ENCODE peak calls at places on chromosomes 6 and 20, in seven cellular contexts. One of them, this sample, is unnamed.

GRCh38 chr20:64064145-64064698 is 1.2 kb downstream of the TCEA2 start:
- DNase-seq in cardiac muscle cell: no peak
- DNase-seq in heart left ventricle: no peak
- DNase-seq in RWPE2: no peak
- DNase-seq in Peyer's patch: no peak
- DNase-seq in mammary epithelial cell: peak; percentile 54
- DNase-seq in tibial artery: peak; percentile 80
- DNase-seq in this sample: no peak

GRCh38 chr20:38161412-38161774 is 3.7 kb downstream of the TGM2 start:
- DNase-seq in cardiac muscle cell: no peak
- DNase-seq in heart left ventricle: no peak
- DNase-seq in RWPE2: peak; percentile 72
- DNase-seq in Peyer's patch: no peak
- DNase-seq in mammary epithelial cell: no peak
- DNase-seq in tibial artery: peak; percentile 64
- DNase-seq in this sample: no peak

GRCh38 chr20:54091120-54091480 is 20.7 kb upstream of the BCAS1 start:
- DNase-seq in cardiac muscle cell: no peak
- DNase-seq in heart left ventricle: no peak
- DNase-seq in RWPE2: no peak
- DNase-seq in Peyer's patch: no peak
- DNase-seq in mammary epithelial cell: no peak
- DNase-seq in tibial artery: no peak
- DNase-seq in this sample: no peak

GRCh38 chr6:169659820-169660610 is 41.8 kb downstream of the WDR27 start:
- DNase-seq in cardiac muscle cell: no peak
- DNase-seq in heart left ventricle: no peak
- DNase-seq in RWPE2: no peak
- DNase-seq in Peyer's patch: no peak
- DNase-seq in mammary epithelial cell: no peak
- DNase-seq in tibial artery: no peak
- DNase-seq in this sample: no peak

GRCh38 chr6:153729189-153729588 is 309.9 kb upstream of the OPRM1 start:
- DNase-seq in cardiac muscle cell: no peak
- DNase-seq in heart left ventricle: no peak
- DNase-seq in RWPE2: no peak
- DNase-seq in Peyer's patch: no peak
- DNase-seq in mammary epithelial cell: no peak
- DNase-seq in tibial artery: no peak
- DNase-seq in this sample: no peak

GRCh38 chr6:70563540-70563939 is 3.2 kb upstream of the SDHAF4 start:
- DNase-seq in cardiac muscle cell: no peak
- DNase-seq in heart left ventricle: no peak
- DNase-seq in RWPE2: no peak
- DNase-seq in Peyer's patch: no peak
- DNase-seq in mammary epithelial cell: no peak
- DNase-seq in tibial artery: no peak
- DNase-seq in this sample: no peak

GRCh38 chr20:53016534-53017042 is 44.4 kb downstream of the TSHZ2 start:
- DNase-seq in cardiac muscle cell: no peak
- DNase-seq in heart left ventricle: no peak
- DNase-seq in RWPE2: no peak
- DNase-seq in Peyer's patch: no peak
- DNase-seq in mammary epithelial cell: no peak
- DNase-seq in tibial artery: no peak
- DNase-seq in this sample: no peak

GRCh38 chr6:126054258-126054702 is 67.9 kb downstream of the TRMT11 start:
- DNase-seq in cardiac muscle cell: no peak
- DNase-seq in heart left ventricle: no peak
- DNase-seq in RWPE2: no peak
- DNase-seq in Peyer's patch: no peak
- DNase-seq in mammary epithelial cell: no peak
- DNase-seq in tibial artery: no peak
- DNase-seq in this sample: no peak

GRCh38 chr6:7267521-7268091 is 45.4 kb downstream of the SSR1 start:
- DNase-seq in cardiac muscle cell: no peak
- DNase-seq in heart left ventricle: no peak
- DNase-seq in RWPE2: peak; percentile 97
- DNase-seq in Peyer's patch: no peak
- DNase-seq in mammary epithelial cell: peak; percentile 99
- DNase-seq in tibial artery: peak; percentile 75
- DNase-seq in this sample: no peak

GRCh38 chr6:42104095-42104806 is 38.2 kb downstream of the C6orf132 start:
- DNase-seq in cardiac muscle cell: peak; percentile 84
- DNase-seq in heart left ventricle: peak; percentile 83
- DNase-seq in RWPE2: no peak
- DNase-seq in Peyer's patch: peak; percentile 60
- DNase-seq in mammary epithelial cell: no peak
- DNase-seq in tibial artery: no peak
- DNase-seq in this sample: peak; percentile 22

GRCh38 chr6:146827216-146827928 is 228.6 kb downstream of the ADGB start:
- DNase-seq in cardiac muscle cell: no peak
- DNase-seq in heart left ventricle: no peak
- DNase-seq in RWPE2: no peak
- DNase-seq in Peyer's patch: no peak
- DNase-seq in mammary epithelial cell: no peak
- DNase-seq in tibial artery: no peak
- DNase-seq in this sample: no peak

GRCh38 chr6:87407531-87407895 is 259 bp upstream of the CFAP206 start:
- DNase-seq in cardiac muscle cell: no peak
- DNase-seq in heart left ventricle: no peak
- DNase-seq in RWPE2: no peak
- DNase-seq in Peyer's patch: no peak
- DNase-seq in mammary epithelial cell: no peak
- DNase-seq in tibial artery: no peak
- DNase-seq in this sample: peak; percentile 13

GRCh38 chr6:167795874-167796667 is 30.6 kb upstream of the AFDN start:
- DNase-seq in cardiac muscle cell: no peak
- DNase-seq in heart left ventricle: peak; percentile 81
- DNase-seq in RWPE2: no peak
- DNase-seq in Peyer's patch: no peak
- DNase-seq in mammary epithelial cell: no peak
- DNase-seq in tibial artery: no peak
- DNase-seq in this sample: no peak

GRCh38 chr6:70166088-70166958 is 136.6 kb downstream of the COL9A1 start:
- DNase-seq in cardiac muscle cell: peak; percentile 61
- DNase-seq in heart left ventricle: peak; percentile 37
- DNase-seq in RWPE2: no peak
- DNase-seq in Peyer's patch: no peak
- DNase-seq in mammary epithelial cell: peak; percentile 29
- DNase-seq in tibial artery: no peak
- DNase-seq in this sample: no peak

GRCh38 chr6:167819640-167820039 is 7.1 kb upstream of the AFDN start:
- DNase-seq in cardiac muscle cell: no peak
- DNase-seq in heart left ventricle: no peak
- DNase-seq in RWPE2: no peak
- DNase-seq in Peyer's patch: no peak
- DNase-seq in mammary epithelial cell: no peak
- DNase-seq in tibial artery: no peak
- DNase-seq in this sample: no peak

GRCh38 chr6:170584954-170585498 is 589 bp upstream of the PDCD2 start:
- DNase-seq in cardiac muscle cell: peak; percentile 2
- DNase-seq in heart left ventricle: no peak
- DNase-seq in RWPE2: no peak
- DNase-seq in Peyer's patch: no peak
- DNase-seq in mammary epithelial cell: no peak
- DNase-seq in tibial artery: no peak
- DNase-seq in this sample: no peak

GRCh38 chr20:50169329-50169823 is 15.9 kb upstream of the PEDS1 start:
- DNase-seq in cardiac muscle cell: peak; percentile 80
- DNase-seq in heart left ventricle: peak; percentile 77
- DNase-seq in RWPE2: no peak
- DNase-seq in Peyer's patch: peak; percentile 82
- DNase-seq in mammary epithelial cell: peak; percentile 66
- DNase-seq in tibial artery: peak; percentile 89
- DNase-seq in this sample: peak; percentile 69

GRCh38 chr6:111470991-111471390 is 12.0 kb downstream of the REV3L start:
- DNase-seq in cardiac muscle cell: no peak
- DNase-seq in heart left ventricle: no peak
- DNase-seq in RWPE2: no peak
- DNase-seq in Peyer's patch: no peak
- DNase-seq in mammary epithelial cell: no peak
- DNase-seq in tibial artery: no peak
- DNase-seq in this sample: no peak

GRCh38 chr6:148771212-148771601 is 24.4 kb downstream of the UST start:
- DNase-seq in cardiac muscle cell: no peak
- DNase-seq in heart left ventricle: peak; percentile 57
- DNase-seq in RWPE2: no peak
- DNase-seq in Peyer's patch: no peak
- DNase-seq in mammary epithelial cell: no peak
- DNase-seq in tibial artery: no peak
- DNase-seq in this sample: no peak

GRCh38 chr6:109421184-109421583 is 19.2 kb downstream of the PPIL6 start:
- DNase-seq in cardiac muscle cell: no peak
- DNase-seq in heart left ventricle: no peak
- DNase-seq in RWPE2: no peak
- DNase-seq in Peyer's patch: no peak
- DNase-seq in mammary epithelial cell: no peak
- DNase-seq in tibial artery: no peak
- DNase-seq in this sample: no peak

GRCh38 chr6:56522871-56523270 is 119.8 kb downstream of the DST start:
- DNase-seq in cardiac muscle cell: no peak
- DNase-seq in heart left ventricle: no peak
- DNase-seq in RWPE2: no peak
- DNase-seq in Peyer's patch: no peak
- DNase-seq in mammary epithelial cell: no peak
- DNase-seq in tibial artery: no peak
- DNase-seq in this sample: no peak
- H3K27ac ChIP-seq in cardiac muscle cell: no peak overlapping the region
- H3K27ac ChIP-seq in heart left ventricle: no peak overlapping the region
- H3K27ac ChIP-seq in RWPE2: no peak overlapping the region
- H3K27ac ChIP-seq in Peyer's patch: no peak overlapping the region
- H3K27ac ChIP-seq in mammary epithelial cell: no peak overlapping the region
- H3K27ac ChIP-seq in tibial artery: peak overlapping the region; percentile 74
- H3K27ac ChIP-seq in this sample: no peak overlapping the region

DNA sequence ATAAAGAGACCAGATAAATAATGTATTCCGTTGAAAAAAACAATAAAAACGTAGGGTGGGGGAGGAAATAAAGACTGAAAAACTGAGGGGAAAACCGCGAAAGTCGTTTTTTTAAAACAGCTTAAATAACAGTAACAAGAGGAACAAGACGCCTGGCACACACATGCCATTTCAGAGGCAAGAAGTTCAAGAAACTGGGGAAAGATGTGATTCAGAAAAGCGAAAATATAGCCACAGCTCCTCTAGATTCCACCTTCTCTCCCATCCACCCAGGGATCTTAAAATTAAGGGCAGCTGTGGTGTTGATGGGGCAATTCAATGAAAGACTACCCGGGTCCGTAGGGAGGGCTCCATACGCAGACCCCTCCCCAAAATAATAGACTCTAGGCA is 1.3 kb downstream of the EPB41L2 start:
- DNase-seq in cardiac muscle cell: no peak
- DNase-seq in heart left ventricle: no peak
- DNase-seq in RWPE2: no peak
- DNase-seq in Peyer's patch: no peak
- DNase-seq in mammary epithelial cell: no peak
- DNase-seq in tibial artery: no peak
- DNase-seq in this sample: peak; percentile 8
- H3K4me3 ChIP-seq in cardiac muscle cell: peak overlapping the region; percentile 97
- H3K4me3 ChIP-seq in heart left ventricle: peak overlapping the region; percentile 88
- H3K4me3 ChIP-seq in RWPE2: peak overlapping the region; percentile 92
- H3K4me3 ChIP-seq in Peyer's patch: peak overlapping the region; percentile 88
- H3K4me3 ChIP-seq in mammary epithelial cell: peak overlapping the region; percentile 89
- H3K4me3 ChIP-seq in tibial artery: peak overlapping the region; percentile 96
- H3K4me3 ChIP-seq in this sample: peak overlapping the region; percentile 74

GRCh38 chr6:137949686-137950390 is 82.8 kb downstream of the TNFAIP3 start:
- DNase-seq in cardiac muscle cell: no peak
- DNase-seq in heart left ventricle: no peak
- DNase-seq in RWPE2: no peak
- DNase-seq in Peyer's patch: no peak
- DNase-seq in mammary epithelial cell: no peak
- DNase-seq in tibial artery: no peak
- DNase-seq in this sample: peak; percentile 22

GRCh38 chr6:137951064-137951597 is 84.1 kb downstream of the TNFAIP3 start:
- DNase-seq in cardiac muscle cell: no peak
- DNase-seq in heart left ventricle: no peak
- DNase-seq in RWPE2: no peak
- DNase-seq in Peyer's patch: no peak
- DNase-seq in mammary epithelial cell: no peak
- DNase-seq in tibial artery: no peak
- DNase-seq in this sample: no peak

GRCh38 chr6:137954253-137954652 is 87.2 kb downstream of the TNFAIP3 start:
- DNase-seq in cardiac muscle cell: no peak
- DNase-seq in heart left ventricle: no peak
- DNase-seq in RWPE2: no peak
- DNase-seq in Peyer's patch: no peak
- DNase-seq in mammary epithelial cell: no peak
- DNase-seq in tibial artery: no peak
- DNase-seq in this sample: no peak

GRCh38 chr6:137952247-137952646 is 85.2 kb downstream of the TNFAIP3 start:
- DNase-seq in cardiac muscle cell: no peak
- DNase-seq in heart left ventricle: no peak
- DNase-seq in RWPE2: no peak
- DNase-seq in Peyer's patch: no peak
- DNase-seq in mammary epithelial cell: no peak
- DNase-seq in tibial artery: no peak
- DNase-seq in this sample: no peak

DNA sequence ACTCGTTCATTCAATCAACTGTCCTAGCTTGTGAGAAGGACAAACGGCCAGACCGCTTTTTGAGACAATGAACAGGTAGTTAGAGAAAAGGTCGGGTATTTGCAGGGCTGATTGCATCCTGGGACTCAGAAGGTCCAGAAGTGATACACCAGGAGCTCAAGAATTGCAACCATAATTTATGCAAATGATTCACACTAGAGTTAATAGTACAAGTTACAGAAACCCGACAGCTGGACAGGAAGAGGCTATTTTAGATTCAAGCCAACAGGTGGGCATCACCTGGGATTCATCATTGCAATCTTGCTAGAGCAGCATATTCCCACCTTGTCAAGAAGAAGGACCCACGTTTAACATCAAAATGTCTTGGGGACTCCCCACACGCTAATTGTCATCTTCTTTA is 83.5 kb downstream of the TNFAIP3 start:
- DNase-seq in cardiac muscle cell: no peak
- DNase-seq in heart left ventricle: no peak
- DNase-seq in RWPE2: no peak
- DNase-seq in Peyer's patch: no peak
- DNase-seq in mammary epithelial cell: no peak
- DNase-seq in tibial artery: no peak
- DNase-seq in this sample: no peak
- H3K4me1 ChIP-seq in cardiac muscle cell: no peaks in the 10 kb centered on the region
- H3K4me1 ChIP-seq in heart left ventricle: no peaks in the 10 kb centered on the region
- H3K4me1 ChIP-seq in RWPE2: no peaks in the 10 kb centered on the region
- H3K4me1 ChIP-seq in Peyer's patch: no peaks in the 10 kb centered on the region
- H3K4me1 ChIP-seq in mammary epithelial cell: no peaks in the 10 kb centered on the region
- H3K4me1 ChIP-seq in tibial artery: no peaks in the 10 kb centered on the region
- H3K4me1 ChIP-seq in this sample: peaks cover 16% of the 10 kb centered on the region

GRCh38 chr20:6490849-6491248 is 276.6 kb upstream of the BMP2 start:
- DNase-seq in cardiac muscle cell: peak; percentile 63
- DNase-seq in heart left ventricle: no peak
- DNase-seq in RWPE2: no peak
- DNase-seq in Peyer's patch: no peak
- DNase-seq in mammary epithelial cell: no peak
- DNase-seq in tibial artery: no peak
- DNase-seq in this sample: no peak
- H3K27ac ChIP-seq in cardiac muscle cell: peak overlapping the region; percentile 13
- H3K27ac ChIP-seq in heart left ventricle: no peak overlapping the region
- H3K27ac ChIP-seq in RWPE2: no peak overlapping the region
- H3K27ac ChIP-seq in Peyer's patch: no peak overlapping the region
- H3K27ac ChIP-seq in mammary epithelial cell: no peak overlapping the region
- H3K27ac ChIP-seq in tibial artery: no peak overlapping the region
- H3K27ac ChIP-seq in this sample: no peak overlapping the region

GRCh38 chr20:37072293-37073196 is 23.3 kb downstream of the RBL1 start:
- DNase-seq in cardiac muscle cell: no peak
- DNase-seq in heart left ventricle: no peak
- DNase-seq in RWPE2: no peak
- DNase-seq in Peyer's patch: no peak
- DNase-seq in mammary epithelial cell: no peak
- DNase-seq in tibial artery: no peak
- DNase-seq in this sample: no peak
- H3K4me3 ChIP-seq in cardiac muscle cell: no peak overlapping the region
- H3K4me3 ChIP-seq in heart left ventricle: no peak overlapping the region
- H3K4me3 ChIP-seq in RWPE2: no peak overlapping the region
- H3K4me3 ChIP-seq in Peyer's patch: no peak overlapping the region
- H3K4me3 ChIP-seq in mammary epithelial cell: no peak overlapping the region
- H3K4me3 ChIP-seq in tibial artery: no peak overlapping the region
- H3K4me3 ChIP-seq in this sample: no peak overlapping the region

This sample was measured in CD4-positive, CD25-positive, alpha-beta regulatory T cell.